ENCODE peak calls at places on chromosome 9, in eight cellular contexts. C, F, T, N, I, S, R and J are unnamed samples.

GRCh38 chr9:95738438-95738837 is 137.1 kb upstream of the ERCC6L2 start:
- DNase-seq in F (no peak), C (no peak), I (no peak), T (no peak), R (no peak), S (no peak), N (no peak), J (no peak)

GRCh38 chr9:79955300-79955699 is 383.5 kb downstream of the TLE4 start:
- DNase-seq in R (no peak), C (no peak), I (no peak), S (no peak), F (no peak), T (no peak), N (no peak), J (no peak)

GRCh38 chr9:32991895-32992595 is 9.4 kb downstream of the APTX start:
- DNase-seq in N (no peak), T (no peak), F (no peak), C (no peak), R (peak; percentile 37), S (no peak), I (no peak), J (no peak)

GRCh38 chr9:128577206-128577605 is 24.8 kb downstream of the SPTAN1 start:
- DNase-seq in T (no peak), S (no peak), R (no peak), C (no peak), N (no peak), F (no peak), I (no peak), J (no peak)

GRCh38 chr9:106583751-106584150 is 279.2 kb upstream of the ZNF462 start:
- DNase-seq in I (no peak), C (no peak), F (no peak), S (peak; percentile 63), N (no peak), R (no peak), T (no peak), J (no peak)

GRCh38 chr9:124511891-124512805 is 4.9 kb upstream of the NR5A1 start:
- DNase-seq in S (no peak), C (no peak), I (no peak), N (no peak), F (no peak), R (no peak), T (peak; percentile 77), J (no peak)

GRCh38 chr9:130204981-130205380 is 32.8 kb downstream of the NCS1 start:
- DNase-seq in T (no peak), C (no peak), F (no peak), S (no peak), I (no peak), N (no peak), R (no peak), J (no peak)

GRCh38 chr9:69444021-69444420 is 119.0 kb downstream of the ENTREP1 start:
- DNase-seq in R (no peak), C (no peak), N (no peak), F (no peak), T (no peak), I (no peak), S (no peak), J (no peak)

GRCh38 chr9:5626727-5627634 is 1.9 kb upstream of the RIC1 start:
- DNase-seq in C (peak; percentile 94), I (no peak), F (peak; percentile 50), S (peak; percentile 36), N (no peak), T (no peak), R (peak; percentile 69), J (peak; percentile 33)

GRCh38 chr9:6873862-6874261 is 116.1 kb downstream of the KDM4C start:
- DNase-seq in N (no peak), S (no peak), C (no peak), T (no peak), R (peak; percentile 26), F (no peak), I (no peak), J (no peak)

GRCh38 chr9:126670270-126670669 is 56.5 kb downstream of the LMX1B start:
- DNase-seq in S (no peak), F (no peak), T (no peak), C (no peak), I (no peak), R (no peak), N (no peak), J (peak; percentile 13)

GRCh38 chr9:22354699-22355384 is 91.8 kb upstream of the DMRTA1 start:
- DNase-seq in C (no peak), R (no peak), S (peak; percentile 49), I (no peak), F (no peak), N (no peak), T (no peak), J (no peak)

GRCh38 chr9:13665418-13666066 is 386.1 kb upstream of the MPDZ start:
- DNase-seq in R (no peak), I (no peak), N (no peak), T (no peak), S (no peak), C (no peak), F (no peak), J (no peak)

GRCh38 chr9:130199605-130200004 is 27.4 kb downstream of the NCS1 start:
- DNase-seq in F (no peak), S (no peak), R (no peak), I (no peak), N (no peak), T (no peak), C (no peak), J (no peak)

GRCh38 chr9:85483214-85483613 is 258.5 kb downstream of the AGTPBP1 start:
- DNase-seq in R (no peak), N (no peak), I (no peak), C (no peak), F (no peak), T (no peak), S (peak; percentile 31), J (no peak)

GRCh38 chr9:22454021-22454420 is 7.4 kb downstream of the DMRTA1 start:
- DNase-seq in R (no peak), F (no peak), I (no peak), S (no peak), T (no peak), N (no peak), C (no peak), J (no peak)

GRCh38 chr9:129418451-129418850 is 202.4 kb downstream of the C9orf50 start:
- DNase-seq in C (no peak), T (no peak), R (no peak), S (no peak), N (no peak), I (no peak), F (no peak), J (peak; percentile 30)

GRCh38 chr9:37444890-37445289 is 20.4 kb downstream of the ZBTB5 start:
- DNase-seq in R (no peak), F (no peak), C (no peak), S (no peak), N (no peak), I (no peak), T (no peak), J (no peak)

GRCh38 chr9:37415011-37415719 is 7.3 kb upstream of the GRHPR start:
- DNase-seq in I (peak; percentile 90), C (no peak), T (peak; percentile 49), N (peak; percentile 84), R (peak; percentile 82), S (peak; percentile 84), F (peak; percentile 68), J (peak; percentile 81)

GRCh38 chr9:25261445-25261844 is 416.8 kb downstream of the TUSC1 start:
- DNase-seq in C (no peak), T (no peak), N (no peak), I (no peak), R (no peak), F (no peak), S (no peak), J (no peak)

GRCh38 chr9:131500939-131501541 is 1.7 kb upstream of the POMT1 start:
- DNase-seq in N (no peak), T (no peak), R (no peak), S (peak; percentile 78), F (no peak), I (no peak), C (no peak), J (no peak)

GRCh38 chr9:14317667-14318255 is 3.8 kb upstream of the NFIB start:
- DNase-seq in T (no peak), R (no peak), N (no peak), C (no peak), S (no peak), I (no peak), F (no peak), J (no peak)

GRCh38 chr9:31839273-31839672 is 545.2 kb upstream of the ACO1 start:
- DNase-seq in F (no peak), S (peak; percentile 3), I (no peak), T (no peak), R (no peak), N (no peak), C (no peak), J (no peak)

GRCh38 chr9:33868430-33869000 is 51.6 kb downstream of the UBE2R2 start:
- DNase-seq in I (no peak), R (no peak), C (no peak), F (no peak), N (no peak), S (no peak), T (peak; percentile 41), J (no peak)

GRCh38 chr9:91162784-91163440 is 198.8 kb downstream of the AUH start:
- DNase-seq in F (peak; percentile 85), R (peak; percentile 36), T (no peak), N (no peak), I (no peak), S (peak; percentile 27), C (peak; percentile 21), J (peak; percentile 73)

GRCh38 chr9:93107825-93108161 is 11.8 kb downstream of the CARD19 start:
- DNase-seq in T (no peak), F (no peak), S (no peak), N (no peak), I (no peak), C (no peak), R (no peak), J (no peak)
- H3K4me1 ChIP-seq in T (peaks cover 2% of the 10 kb centered on the region), F (no peaks in the 10 kb centered on the region), S (peaks cover 24% of the 10 kb centered on the region), N (no peaks in the 10 kb centered on the region), I (no peaks in the 10 kb centered on the region), C (peaks cover 12% of the 10 kb centered on the region), R (no peaks in the 10 kb centered on the region), J (no peaks in the 10 kb centered on the region)

GRCh38 chr9:134943411-134943810 is 25.7 kb upstream of the FCN1 start:
- DNase-seq in I (no peak), S (no peak), R (no peak), C (no peak), F (no peak), N (no peak), T (no peak), J (no peak)
- H3K27me3 ChIP-seq in I (no peaks in the 10 kb centered on the region), S (peaks cover 9% of the 10 kb centered on the region), R (no peaks in the 10 kb centered on the region), C (no peaks in the 10 kb centered on the region), F (no peaks in the 10 kb centered on the region), N (peaks cover 12% of the 10 kb centered on the region), T (no peaks in the 10 kb centered on the region), J (no peaks in the 10 kb centered on the region)

DNA sequence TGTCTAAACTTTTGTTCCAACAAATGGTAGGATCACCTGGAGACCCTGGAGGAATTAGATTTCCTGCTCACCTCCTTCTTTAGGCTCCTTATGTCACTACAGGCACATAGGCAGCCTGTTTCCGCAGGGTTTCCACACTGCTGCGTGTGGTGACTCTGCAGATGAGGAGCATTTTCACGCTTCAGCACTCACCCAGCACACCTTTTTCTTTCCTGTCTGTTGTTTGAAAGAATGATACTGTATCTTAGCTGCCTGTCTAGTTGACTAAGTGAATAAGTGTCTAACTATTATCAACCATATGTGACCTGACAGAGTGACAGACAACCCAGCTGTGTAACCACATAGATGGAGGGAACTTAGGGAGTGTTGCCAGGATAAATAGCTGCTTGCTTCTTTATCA is 36.1 kb downstream of the ZNF510 start:
- DNase-seq in R (no peak), C (no peak), N (no peak), F (no peak), I (no peak), T (no peak), S (no peak), J (no peak)
- H3K9me3 ChIP-seq in R (no peaks in the 10 kb centered on the region), C (peaks cover 2% of the 10 kb centered on the region), N (peaks cover 37% of the 10 kb centered on the region), F (no peaks in the 10 kb centered on the region), I (peaks cover 23% of the 10 kb centered on the region), T (no peaks in the 10 kb centered on the region), S (peaks cover 10% of the 10 kb centered on the region), J (peaks cover 4% of the 10 kb centered on the region)

GRCh38 chr9:121640076-121640475 is 11.4 kb upstream of the DAB2IP start:
- DNase-seq in T (peak; percentile 52), S (peak; percentile 50), R (peak; percentile 59), F (no peak), C (no peak), I (peak; percentile 76), N (no peak), J (peak; percentile 89)
- H3K4me1 ChIP-seq in T (peaks cover 6% of the 10 kb centered on the region), S (peaks cover 11% of the 10 kb centered on the region), R (peaks cover 7% of the 10 kb centered on the region), F (no peaks in the 10 kb centered on the region), C (no peaks in the 10 kb centered on the region), I (peaks cover 1% of the 10 kb centered on the region), N (peaks cover 29% of the 10 kb centered on the region), J (peaks cover 6% of the 10 kb centered on the region)